ENCODE peak calls at places on chromosomes 4 and X, in four cellular contexts. A is stimulated activated naive CD8-positive, alpha-beta T cell treated with anti-CD3 and anti-CD28 coated beads, Interleukin-15, amount 100 ng/mL, for 72 hours; O is NCI-H82; B is Calu3. R is an unnamed sample.

GRCh38 chr4:145871209-145871608 is 67.4 kb downstream of the ZNF827 start:
- DNase-seq in A (no peak), O (no peak), B (no peak), R (no peak)

GRCh38 chr4:168717852-168718251 is 221.0 kb downstream of the PALLD start:
- DNase-seq in B (no peak), A (no peak), O (no peak), R (no peak)

GRCh38 chr4:94726524-94727123 is 31.1 kb upstream of the BMPR1B start:
- DNase-seq in B (no peak), A (no peak), O (no peak), R (no peak)

GRCh38 chrX:16970977-16971376 is 24.5 kb downstream of the REPS2 start:
- DNase-seq in B (no peak), O (no peak), A (no peak), R (no peak)

GRCh38 chr4:48913346-48913745 is 6.8 kb upstream of the OCIAD2 start:
- DNase-seq in O (no peak), A (no peak), B (no peak), R (no peak)

GRCh38 chrX:66045894-66046293 is 6.0 kb upstream of the VSIG4 start:
- DNase-seq in B (no peak), A (peak), O (no peak), R (no peak)

GRCh38 chr4:153485374-153485773 is 19.2 kb downstream of the TMEM131L start:
- DNase-seq in O (no peak), B (no peak), A (no peak), R (no peak)

GRCh38 chr4:102213031-102213430 is 132.3 kb downstream of the SLC39A8 start:
- DNase-seq in A (no peak), O (no peak), B (no peak), R (no peak)

GRCh38 chrX:16882702-16883486 is 12.7 kb upstream of the RBBP7 start:
- DNase-seq in B (peak), O (peak), A (peak), R (no peak)

GRCh38 chr4:148044889-148045352 is 313.0 kb downstream of the ARHGAP10 start:
- DNase-seq in O (no peak), A (no peak), B (no peak), R (peak)

R was measured in HuH-7.